ENCODE peak calls at places on chromosomes 11 and 22, in five cellular contexts. D is fibroblast of lung, X is PC-9, R is H9, J is endothelial cell of umbilical vein. C is an unnamed sample. For H4K20me1 and H3K27me3, the result is how much of the 10 kb centered on the place peaks cover.

GRCh38 chr11:64762916-64763803 is 3.4 kb upstream of the PYGM start:
- DNase-seq in D (peak), X (no peak), R (peak), J (peak), C (peak)

GRCh38 chr11:19777032-19777341 is 64.3 kb downstream of the NAV2 start:
- DNase-seq in D (no peak), X (peak), R (peak), J (no peak), C (peak)

GRCh38 chr11:72446929-72447753 is 12.8 kb upstream of the CLPB start:
- DNase-seq in D (peak), X (no peak), R (no peak), J (peak), C (peak)

GRCh38 chr11:86174101-86175046 is 70.2 kb upstream of the EED start:
- DNase-seq in D (peak), X (peak), R (no peak), J (peak), C (peak)

GRCh38 chr11:69511358-69512015 is 30.0 kb downstream of the LINC01488 start:
- DNase-seq in D (peak), X (no peak), R (no peak), J (no peak), C (peak)

GRCh38 chr22:26981520-26981919 is 324.1 kb downstream of the MIAT start:
- DNase-seq in D (peak), X (no peak), R (no peak), J (no peak), C (no peak)

GRCh38 chr11:45560935-45561330 is 104.5 kb downstream of the CHST1 start:
- DNase-seq in D (no peak), X (no peak), R (no peak), J (no peak), C (no peak)

GRCh38 chr11:71192629-71193028 is 59.7 kb downstream of the SHANK2 start:
- DNase-seq in D (no peak), X (no peak), R (no peak), J (no peak), C (no peak)

GRCh38 chr11:65310756-65311155 is 3.9 kb upstream of the CDC42EP2 start:
- DNase-seq in D (peak), X (peak), R (no peak), J (no peak), C (no peak)

GRCh38 chr11:8679006-8679405 is 3.5 kb downstream of the TRIM66 start:
- DNase-seq in D (no peak), X (no peak), R (no peak), J (no peak), C (no peak)

GRCh38 chr22:21641417-21641794 is 696 bp upstream of the SDF2L1 start:
- DNase-seq in D (peak), X (peak), R (peak), J (peak), C (peak)

GRCh38 chr11:8693555-8693954 is 11.0 kb downstream of the RPL27A start:
- DNase-seq in D (no peak), X (no peak), R (no peak), J (no peak), C (no peak)

GRCh38 chr11:2798951-2799761 is 86.4 kb downstream of the CDKN1C start:
- DNase-seq in D (peak), X (no peak), R (peak), J (no peak), C (no peak)

GRCh38 chr11:76706667-76707066 is 36.1 kb upstream of the LRRC32 start:
- DNase-seq in D (no peak), X (no peak), R (no peak), J (no peak), C (no peak)

GRCh38 chr11:20881328-20882079 is 212.1 kb downstream of the NELL1 start:
- DNase-seq in D (no peak), X (no peak), R (peak), J (no peak), C (no peak)

GRCh38 chr11:1772270-1773130 is 8.8 kb upstream of the CTSD start:
- DNase-seq in D (peak), X (peak), R (peak), J (peak), C (peak)

GRCh38 chr11:57315491-57315890 is 9.3 kb downstream of the TNKS1BP1 start:
- DNase-seq in D (peak), X (no peak), R (peak), J (no peak), C (no peak)

GRCh38 chr11:20609727-20610707 is 10.6 kb downstream of the SLC6A5 start:
- DNase-seq in D (peak), X (peak), R (peak), J (peak), C (peak)

GRCh38 chr11:48107188-48107704 is 109.4 kb upstream of the OR4B1 start:
- DNase-seq in D (peak), X (peak), R (no peak), J (no peak), C (peak)

GRCh38 chr11:12376259-12376971 is 956 bp upstream of the PARVA start:
- DNase-seq in D (peak), X (no peak), R (no peak), J (no peak), C (peak)

GRCh38 chr11:71447791-71448256 is 369 bp downstream of the DHCR7 start:
- DNase-seq in D (peak), X (peak), R (no peak), J (peak), C (peak)

GRCh38 chr22:28034760-28035401 is 115.8 kb upstream of the PITPNB start:
- DNase-seq in D (peak), X (no peak), R (no peak), J (peak), C (peak)

GRCh38 chr22:48680601-48681000 is 1147.1 kb downstream of the BRD1 start:
- DNase-seq in D (no peak), X (no peak), R (no peak), J (no peak), C (no peak)

GRCh38 chr11:44913502-44913901 is 37.2 kb downstream of the TP53I11 start:
- DNase-seq in D (no peak), X (no peak), R (no peak), J (no peak), C (no peak)

GRCh38 chr11:6468712-6469495 is 4.8 kb downstream of the TRIM3 start:
- DNase-seq in D (peak), X (no peak), R (peak), J (peak), C (peak)

GRCh38 chr11:115503083-115503885 is 931 bp downstream of the CADM1 start:
- DNase-seq in D (peak), X (no peak), R (peak), J (peak), C (peak)

GRCh38 chr11:117997436-117998200 is 11.4 kb downstream of the IL10RA start:
- DNase-seq in D (no peak), X (no peak), R (no peak), J (no peak), C (no peak)

GRCh38 chr11:1978865-1979473 is 18.7 kb downstream of the H19 start:
- DNase-seq in D (no peak), X (no peak), R (no peak), J (no peak), C (no peak)

GRCh38 chr11:64741393-64742086 is 2.4 kb downstream of the RASGRP2 start:
- DNase-seq in D (no peak), X (no peak), R (peak), J (no peak), C (no peak)

GRCh38 chr11:762421-763072 is 14.7 kb downstream of the GATD1 start:
- DNase-seq in D (peak), X (peak), R (peak), J (no peak), C (peak)

GRCh38 chr22:23220485-23221350 is 40.4 kb downstream of the BCR start:
- DNase-seq in D (peak), X (peak), R (no peak), J (peak), C (peak)

GRCh38 chr11:69328231-69328630 is 34.3 kb downstream of the MYEOV start:
- DNase-seq in D (no peak), X (no peak), R (no peak), J (no peak), C (no peak)

GRCh38 chr11:9821008-9821752 is 157.3 kb downstream of the SWAP70 start:
- DNase-seq in D (peak), X (no peak), R (no peak), J (no peak), C (peak)

GRCh38 chr11:61556621-61557020 is 24.3 kb downstream of the SYT7 start:
- DNase-seq in D (no peak), X (no peak), R (no peak), J (no peak), C (no peak)

GRCh38 chr11:61555978-61556377 is 24.9 kb downstream of the SYT7 start:
- DNase-seq in D (no peak), X (no peak), R (no peak), J (no peak), C (no peak)

GRCh38 chr11:61555051-61555969 is 25.6 kb downstream of the SYT7 start:
- DNase-seq in D (no peak), X (no peak), R (peak), J (no peak), C (peak)

GRCh38 chr11:61564936-61565696 is 15.8 kb downstream of the SYT7 start:
- DNase-seq in D (no peak), X (no peak), R (no peak), J (no peak), C (no peak)

DNA sequence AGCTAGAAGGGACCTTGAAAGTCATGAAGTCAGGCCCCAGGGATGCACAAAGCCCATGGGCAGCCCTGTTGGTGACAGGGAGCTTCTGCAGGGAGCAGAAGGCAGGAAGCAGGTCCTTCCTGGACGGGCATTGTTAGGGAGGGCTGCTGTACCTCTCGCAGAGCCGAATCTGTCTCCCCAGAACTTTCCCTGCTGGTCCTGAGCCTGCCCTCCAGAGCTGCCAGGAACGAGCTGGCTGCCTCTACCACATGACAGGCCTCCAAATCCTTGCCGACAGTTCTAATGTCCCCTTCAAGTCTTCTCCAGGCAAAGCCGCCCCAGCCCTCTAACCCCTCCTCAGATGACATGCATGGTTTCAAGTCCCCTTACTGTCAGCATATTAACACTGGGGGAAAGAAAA is 20.1 kb downstream of the SYT7 start:
- DNase-seq in D (no peak), X (no peak), R (no peak), J (no peak), C (no peak)
- H4K20me1 ChIP-seq in D (under half), X (under half), R (under half), J (under half), C (under half)

GRCh38 chr11:73752216-73752867 is 8.5 kb downstream of the RAB6A start:
- DNase-seq in D (peak), X (no peak), R (no peak), J (no peak), C (no peak)
- H3K27ac ChIP-seq in D (no peak), X (no peak), R (no peak), J (no peak), C (no peak)

GRCh38 chr22:42284230-42284591 is 13.8 kb upstream of the TCF20 start:
- DNase-seq in D (no peak), X (no peak), R (no peak), J (no peak), C (no peak)
- H3K27me3 ChIP-seq in D (under half), X (under half), R (under half), J (under half), C (under half)

GRCh38 chr11:134407923-134408322 is 4.1 kb downstream of the B3GAT1 start:
- DNase-seq in D (no peak), X (no peak), R (no peak), J (no peak), C (no peak)

GRCh38 chr11:134410766-134411165 is 1.3 kb downstream of the B3GAT1 start:
- DNase-seq in D (no peak), X (no peak), R (no peak), J (no peak), C (no peak)

GRCh38 chr11:134407321-134407828 is 4.7 kb downstream of the B3GAT1 start:
- DNase-seq in D (no peak), X (no peak), R (no peak), J (no peak), C (no peak)

GRCh38 chr11:134411887-134412507 is at the start of gene B3GAT1:
- DNase-seq in D (no peak), X (no peak), R (no peak), J (no peak), C (no peak)

DNA sequence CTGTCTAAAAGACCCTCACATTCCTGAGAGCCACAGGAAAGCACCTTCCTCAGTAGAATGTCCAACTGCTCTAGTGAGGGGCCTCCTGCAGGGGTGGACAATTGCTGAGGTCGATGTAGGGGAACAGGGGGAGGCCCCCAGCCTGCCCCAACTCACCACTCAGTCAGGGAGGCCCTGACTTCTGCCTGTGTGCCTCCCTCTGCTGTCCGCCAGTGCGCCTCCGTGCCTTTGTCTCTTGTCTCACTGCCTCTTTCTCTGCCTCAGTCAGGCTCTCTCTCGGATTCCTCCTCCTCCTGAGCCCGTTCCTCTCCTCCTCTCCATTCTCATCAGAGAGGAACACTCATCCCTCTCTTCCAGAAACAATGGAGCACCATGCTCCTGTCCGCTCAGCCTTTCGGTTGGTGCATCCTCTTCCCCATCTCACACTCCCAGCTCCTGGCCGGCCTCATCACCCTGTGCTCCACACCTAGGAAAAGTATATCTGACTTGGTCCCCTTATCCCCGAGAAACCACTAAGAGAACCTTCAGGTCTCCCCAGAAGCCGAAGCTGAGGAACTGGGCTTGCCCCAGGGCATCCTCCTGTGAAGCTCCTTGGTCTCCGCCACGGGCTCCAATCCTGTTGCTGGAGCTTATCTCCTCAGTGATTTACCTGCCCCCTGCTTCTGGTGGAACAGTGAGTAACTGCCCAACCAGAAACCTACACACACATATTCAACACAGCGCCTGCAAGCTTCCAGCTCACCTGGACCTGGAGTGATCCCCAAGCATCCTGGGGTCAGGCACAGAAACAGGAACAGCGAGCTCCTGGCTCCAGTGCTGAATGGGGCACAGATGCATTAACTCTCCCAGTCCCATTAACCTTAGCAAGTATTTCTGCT is 2.3 kb downstream of the B3GAT1 start:
- DNase-seq in D (no peak), X (no peak), R (no peak), J (no peak), C (no peak)
- H4K20me1 ChIP-seq in D (under half), X (under half), R (under half), J (under half), C (under half)

GRCh38 chr11:35144811-35145210 is 5.8 kb downstream of the CD44 start:
- DNase-seq in D (peak), X (no peak), R (no peak), J (no peak), C (peak)
- H3K27ac ChIP-seq in D (peak), X (peak), R (no peak), J (no peak), C (peak)

GRCh38 chr11:103069367-103069766 is 22.6 kb downstream of the DCUN1D5 start:
- DNase-seq in D (no peak), X (no peak), R (no peak), J (no peak), C (no peak)

GRCh38 chr11:103067118-103067517 is 24.8 kb downstream of the DCUN1D5 start:
- DNase-seq in D (no peak), X (no peak), R (no peak), J (no peak), C (no peak)

GRCh38 chr11:103070142-103070541 is 21.8 kb downstream of the DCUN1D5 start:
- DNase-seq in D (no peak), X (no peak), R (no peak), J (peak), C (no peak)

DNA sequence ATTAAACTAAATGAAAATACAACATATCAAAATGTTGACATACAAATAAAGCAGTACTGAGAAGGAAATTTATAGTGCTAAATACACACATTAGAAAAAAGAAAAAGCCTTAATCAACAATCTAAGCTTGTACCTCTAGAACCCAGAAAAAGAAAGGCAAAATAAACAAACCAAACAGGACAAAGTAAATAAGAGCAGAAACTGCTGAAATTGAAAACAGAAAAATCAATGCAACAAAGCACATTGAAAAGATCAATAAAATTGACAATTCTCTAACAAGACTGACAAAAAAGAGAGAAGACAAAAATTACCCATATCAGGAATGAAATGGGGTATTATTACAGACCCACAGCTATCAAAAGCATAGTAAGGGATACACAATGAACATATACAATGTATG is 21.0 kb downstream of the DCUN1D5 start:
- DNase-seq in D (no peak), X (no peak), R (no peak), J (no peak), C (no peak)
- H3K27me3 ChIP-seq in D (under half), X (under half), R (under half), J (under half), C (under half)